ENCODE peak calls at places on chromosomes 7 and 10, in ten cellular contexts. One of them, this sample, is unnamed.

GRCh38 chr10:124697837-124698559 is 46.2 kb downstream of the FAM53B start:
- DNase-seq in DMS 273 treated with DMSO at 0.1 percent for 48 hours: no peak
- DNase-seq in caudate nucleus: no peak
- DNase-seq in CD4-positive, alpha-beta memory T cell: peak
- DNase-seq in posterior vena cava: peak
- DNase-seq in retinal pigment epithelial cell: no peak
- DNase-seq in HEK293T: no peak
- DNase-seq in stimulated activated CD8-positive, alpha-beta memory T cell treated with anti-CD3 and anti-CD28 coated beads, Interleukin-2, amount 100 ng/mL, for 1 hour: no peak
- DNase-seq in NCI-H524 treated with DMSO at 0.1 percent for 48 hours: no peak
- DNase-seq in CD4-positive, alpha-beta T cell: peak
- DNase-seq in this sample: no peak

GRCh38 chr10:118020365-118020764 is 26.4 kb downstream of the RAB11FIP2 start:
- DNase-seq in DMS 273 treated with DMSO at 0.1 percent for 48 hours: no peak
- DNase-seq in stimulated activated CD8-positive, alpha-beta memory T cell treated with anti-CD3 and anti-CD28 coated beads, Interleukin-2, amount 100 ng/mL, for 1 hour: no peak
- DNase-seq in posterior vena cava: no peak
- DNase-seq in CD4-positive, alpha-beta T cell: no peak
- DNase-seq in CD4-positive, alpha-beta memory T cell: no peak
- DNase-seq in retinal pigment epithelial cell: no peak
- DNase-seq in NCI-H524 treated with DMSO at 0.1 percent for 48 hours: no peak
- DNase-seq in caudate nucleus: no peak
- DNase-seq in HEK293T: no peak
- DNase-seq in this sample: no peak

GRCh38 chr10:52066383-52066782 is 247.7 kb upstream of the DKK1 start:
- DNase-seq in DMS 273 treated with DMSO at 0.1 percent for 48 hours: no peak
- DNase-seq in NCI-H524 treated with DMSO at 0.1 percent for 48 hours: no peak
- DNase-seq in stimulated activated CD8-positive, alpha-beta memory T cell treated with anti-CD3 and anti-CD28 coated beads, Interleukin-2, amount 100 ng/mL, for 1 hour: no peak
- DNase-seq in caudate nucleus: no peak
- DNase-seq in CD4-positive, alpha-beta T cell: no peak
- DNase-seq in retinal pigment epithelial cell: no peak
- DNase-seq in CD4-positive, alpha-beta memory T cell: no peak
- DNase-seq in HEK293T: peak
- DNase-seq in posterior vena cava: no peak
- DNase-seq in this sample: no peak

GRCh38 chr10:51629969-51630617 is 69.3 kb downstream of the CSTF2T start:
- DNase-seq in caudate nucleus: no peak
- DNase-seq in HEK293T: no peak
- DNase-seq in stimulated activated CD8-positive, alpha-beta memory T cell treated with anti-CD3 and anti-CD28 coated beads, Interleukin-2, amount 100 ng/mL, for 1 hour: no peak
- DNase-seq in DMS 273 treated with DMSO at 0.1 percent for 48 hours: no peak
- DNase-seq in CD4-positive, alpha-beta T cell: no peak
- DNase-seq in NCI-H524 treated with DMSO at 0.1 percent for 48 hours: no peak
- DNase-seq in CD4-positive, alpha-beta memory T cell: no peak
- DNase-seq in retinal pigment epithelial cell: no peak
- DNase-seq in posterior vena cava: no peak
- DNase-seq in this sample: no peak

GRCh38 chr7:17371656-17372524 is 73.4 kb downstream of the AHR start:
- DNase-seq in CD4-positive, alpha-beta T cell: no peak
- DNase-seq in NCI-H524 treated with DMSO at 0.1 percent for 48 hours: no peak
- DNase-seq in DMS 273 treated with DMSO at 0.1 percent for 48 hours: no peak
- DNase-seq in posterior vena cava: no peak
- DNase-seq in stimulated activated CD8-positive, alpha-beta memory T cell treated with anti-CD3 and anti-CD28 coated beads, Interleukin-2, amount 100 ng/mL, for 1 hour: no peak
- DNase-seq in caudate nucleus: no peak
- DNase-seq in HEK293T: no peak
- DNase-seq in retinal pigment epithelial cell: peak
- DNase-seq in CD4-positive, alpha-beta memory T cell: no peak
- DNase-seq in this sample: no peak

GRCh38 chr10:72320676-72321247 is 34.0 kb downstream of the DNAJB12 start:
- DNase-seq in caudate nucleus: no peak
- DNase-seq in CD4-positive, alpha-beta memory T cell: no peak
- DNase-seq in retinal pigment epithelial cell: peak
- DNase-seq in stimulated activated CD8-positive, alpha-beta memory T cell treated with anti-CD3 and anti-CD28 coated beads, Interleukin-2, amount 100 ng/mL, for 1 hour: no peak
- DNase-seq in DMS 273 treated with DMSO at 0.1 percent for 48 hours: peak
- DNase-seq in CD4-positive, alpha-beta T cell: no peak
- DNase-seq in NCI-H524 treated with DMSO at 0.1 percent for 48 hours: peak
- DNase-seq in HEK293T: peak
- DNase-seq in posterior vena cava: peak
- DNase-seq in this sample: peak

GRCh38 chr10:121539757-121540156 is 58.5 kb downstream of the FGFR2 start:
- DNase-seq in posterior vena cava: no peak
- DNase-seq in CD4-positive, alpha-beta T cell: no peak
- DNase-seq in retinal pigment epithelial cell: no peak
- DNase-seq in CD4-positive, alpha-beta memory T cell: no peak
- DNase-seq in caudate nucleus: no peak
- DNase-seq in DMS 273 treated with DMSO at 0.1 percent for 48 hours: no peak
- DNase-seq in stimulated activated CD8-positive, alpha-beta memory T cell treated with anti-CD3 and anti-CD28 coated beads, Interleukin-2, amount 100 ng/mL, for 1 hour: no peak
- DNase-seq in HEK293T: no peak
- DNase-seq in NCI-H524 treated with DMSO at 0.1 percent for 48 hours: peak
- DNase-seq in this sample: no peak

GRCh38 chr7:2646680-2647571 is 15.1 kb downstream of the TTYH3 start:
- DNase-seq in stimulated activated CD8-positive, alpha-beta memory T cell treated with anti-CD3 and anti-CD28 coated beads, Interleukin-2, amount 100 ng/mL, for 1 hour: no peak
- DNase-seq in DMS 273 treated with DMSO at 0.1 percent for 48 hours: no peak
- DNase-seq in CD4-positive, alpha-beta T cell: no peak
- DNase-seq in NCI-H524 treated with DMSO at 0.1 percent for 48 hours: no peak
- DNase-seq in caudate nucleus: no peak
- DNase-seq in HEK293T: no peak
- DNase-seq in posterior vena cava: peak
- DNase-seq in CD4-positive, alpha-beta memory T cell: no peak
- DNase-seq in retinal pigment epithelial cell: no peak
- DNase-seq in this sample: no peak

GRCh38 chr7:143419880-143420279 is 11.2 kb upstream of the EPHA1 start:
- DNase-seq in HEK293T: no peak
- DNase-seq in caudate nucleus: no peak
- DNase-seq in retinal pigment epithelial cell: no peak
- DNase-seq in CD4-positive, alpha-beta memory T cell: no peak
- DNase-seq in CD4-positive, alpha-beta T cell: no peak
- DNase-seq in NCI-H524 treated with DMSO at 0.1 percent for 48 hours: no peak
- DNase-seq in posterior vena cava: no peak
- DNase-seq in DMS 273 treated with DMSO at 0.1 percent for 48 hours: no peak
- DNase-seq in stimulated activated CD8-positive, alpha-beta memory T cell treated with anti-CD3 and anti-CD28 coated beads, Interleukin-2, amount 100 ng/mL, for 1 hour: no peak
- DNase-seq in this sample: no peak

GRCh38 chr7:107813524-107813923 is 10.5 kb upstream of the SLC26A3 start:
- DNase-seq in CD4-positive, alpha-beta memory T cell: no peak
- DNase-seq in retinal pigment epithelial cell: no peak
- DNase-seq in DMS 273 treated with DMSO at 0.1 percent for 48 hours: no peak
- DNase-seq in stimulated activated CD8-positive, alpha-beta memory T cell treated with anti-CD3 and anti-CD28 coated beads, Interleukin-2, amount 100 ng/mL, for 1 hour: no peak
- DNase-seq in NCI-H524 treated with DMSO at 0.1 percent for 48 hours: no peak
- DNase-seq in caudate nucleus: no peak
- DNase-seq in HEK293T: no peak
- DNase-seq in CD4-positive, alpha-beta T cell: no peak
- DNase-seq in posterior vena cava: no peak
- DNase-seq in this sample: no peak

GRCh38 chr10:69730251-69731156 is 71.2 kb upstream of the COL13A1 start:
- DNase-seq in stimulated activated CD8-positive, alpha-beta memory T cell treated with anti-CD3 and anti-CD28 coated beads, Interleukin-2, amount 100 ng/mL, for 1 hour: no peak
- DNase-seq in DMS 273 treated with DMSO at 0.1 percent for 48 hours: no peak
- DNase-seq in posterior vena cava: peak
- DNase-seq in HEK293T: no peak
- DNase-seq in caudate nucleus: no peak
- DNase-seq in retinal pigment epithelial cell: no peak
- DNase-seq in CD4-positive, alpha-beta T cell: no peak
- DNase-seq in CD4-positive, alpha-beta memory T cell: no peak
- DNase-seq in NCI-H524 treated with DMSO at 0.1 percent for 48 hours: no peak
- DNase-seq in this sample: peak

GRCh38 chr7:100486111-100486636 is 2.4 kb downstream of the NYAP1 start:
- DNase-seq in HEK293T: no peak
- DNase-seq in CD4-positive, alpha-beta T cell: no peak
- DNase-seq in NCI-H524 treated with DMSO at 0.1 percent for 48 hours: no peak
- DNase-seq in DMS 273 treated with DMSO at 0.1 percent for 48 hours: no peak
- DNase-seq in CD4-positive, alpha-beta memory T cell: no peak
- DNase-seq in retinal pigment epithelial cell: no peak
- DNase-seq in stimulated activated CD8-positive, alpha-beta memory T cell treated with anti-CD3 and anti-CD28 coated beads, Interleukin-2, amount 100 ng/mL, for 1 hour: no peak
- DNase-seq in posterior vena cava: no peak
- DNase-seq in caudate nucleus: peak
- DNase-seq in this sample: no peak

GRCh38 chr10:71766717-71767419 is 6.5 kb downstream of the VSIR start:
- DNase-seq in NCI-H524 treated with DMSO at 0.1 percent for 48 hours: no peak
- DNase-seq in HEK293T: no peak
- DNase-seq in retinal pigment epithelial cell: peak
- DNase-seq in CD4-positive, alpha-beta memory T cell: no peak
- DNase-seq in DMS 273 treated with DMSO at 0.1 percent for 48 hours: no peak
- DNase-seq in CD4-positive, alpha-beta T cell: no peak
- DNase-seq in stimulated activated CD8-positive, alpha-beta memory T cell treated with anti-CD3 and anti-CD28 coated beads, Interleukin-2, amount 100 ng/mL, for 1 hour: no peak
- DNase-seq in posterior vena cava: peak
- DNase-seq in caudate nucleus: no peak
- DNase-seq in this sample: peak

GRCh38 chr10:11197266-11197712 is 179.6 kb downstream of the CELF2 start:
- DNase-seq in retinal pigment epithelial cell: no peak
- DNase-seq in CD4-positive, alpha-beta memory T cell: no peak
- DNase-seq in CD4-positive, alpha-beta T cell: no peak
- DNase-seq in DMS 273 treated with DMSO at 0.1 percent for 48 hours: no peak
- DNase-seq in NCI-H524 treated with DMSO at 0.1 percent for 48 hours: no peak
- DNase-seq in caudate nucleus: no peak
- DNase-seq in posterior vena cava: no peak
- DNase-seq in stimulated activated CD8-positive, alpha-beta memory T cell treated with anti-CD3 and anti-CD28 coated beads, Interleukin-2, amount 100 ng/mL, for 1 hour: no peak
- DNase-seq in HEK293T: peak
- DNase-seq in this sample: peak

GRCh38 chr7:136976504-136977251 is 108.2 kb downstream of the CHRM2 start:
- DNase-seq in CD4-positive, alpha-beta T cell: no peak
- DNase-seq in NCI-H524 treated with DMSO at 0.1 percent for 48 hours: no peak
- DNase-seq in caudate nucleus: no peak
- DNase-seq in posterior vena cava: no peak
- DNase-seq in CD4-positive, alpha-beta memory T cell: no peak
- DNase-seq in HEK293T: no peak
- DNase-seq in retinal pigment epithelial cell: no peak
- DNase-seq in DMS 273 treated with DMSO at 0.1 percent for 48 hours: no peak
- DNase-seq in stimulated activated CD8-positive, alpha-beta memory T cell treated with anti-CD3 and anti-CD28 coated beads, Interleukin-2, amount 100 ng/mL, for 1 hour: no peak
- DNase-seq in this sample: no peak

GRCh38 chr7:35729061-35729783 is 34.3 kb upstream of the HERPUD2 start:
- DNase-seq in NCI-H524 treated with DMSO at 0.1 percent for 48 hours: no peak
- DNase-seq in CD4-positive, alpha-beta memory T cell: peak
- DNase-seq in caudate nucleus: no peak
- DNase-seq in HEK293T: no peak
- DNase-seq in CD4-positive, alpha-beta T cell: no peak
- DNase-seq in retinal pigment epithelial cell: no peak
- DNase-seq in DMS 273 treated with DMSO at 0.1 percent for 48 hours: no peak
- DNase-seq in posterior vena cava: no peak
- DNase-seq in stimulated activated CD8-positive, alpha-beta memory T cell treated with anti-CD3 and anti-CD28 coated beads, Interleukin-2, amount 100 ng/mL, for 1 hour: no peak
- DNase-seq in this sample: no peak

GRCh38 chr7:22696672-22697071 is 30.3 kb upstream of the IL6 start:
- DNase-seq in CD4-positive, alpha-beta T cell: no peak
- DNase-seq in HEK293T: no peak
- DNase-seq in caudate nucleus: no peak
- DNase-seq in CD4-positive, alpha-beta memory T cell: no peak
- DNase-seq in retinal pigment epithelial cell: no peak
- DNase-seq in stimulated activated CD8-positive, alpha-beta memory T cell treated with anti-CD3 and anti-CD28 coated beads, Interleukin-2, amount 100 ng/mL, for 1 hour: no peak
- DNase-seq in NCI-H524 treated with DMSO at 0.1 percent for 48 hours: no peak
- DNase-seq in posterior vena cava: no peak
- DNase-seq in DMS 273 treated with DMSO at 0.1 percent for 48 hours: no peak
- DNase-seq in this sample: no peak

GRCh38 chr10:11887381-11888227 is 64.4 kb downstream of the PROSER2 start:
- DNase-seq in retinal pigment epithelial cell: no peak
- DNase-seq in NCI-H524 treated with DMSO at 0.1 percent for 48 hours: no peak
- DNase-seq in caudate nucleus: no peak
- DNase-seq in HEK293T: no peak
- DNase-seq in CD4-positive, alpha-beta memory T cell: no peak
- DNase-seq in CD4-positive, alpha-beta T cell: no peak
- DNase-seq in DMS 273 treated with DMSO at 0.1 percent for 48 hours: no peak
- DNase-seq in stimulated activated CD8-positive, alpha-beta memory T cell treated with anti-CD3 and anti-CD28 coated beads, Interleukin-2, amount 100 ng/mL, for 1 hour: no peak
- DNase-seq in posterior vena cava: no peak
- DNase-seq in this sample: no peak

GRCh38 chr7:7498881-7499280 is 36.8 kb downstream of the COL28A1 start:
- DNase-seq in CD4-positive, alpha-beta T cell: no peak
- DNase-seq in NCI-H524 treated with DMSO at 0.1 percent for 48 hours: peak
- DNase-seq in stimulated activated CD8-positive, alpha-beta memory T cell treated with anti-CD3 and anti-CD28 coated beads, Interleukin-2, amount 100 ng/mL, for 1 hour: no peak
- DNase-seq in DMS 273 treated with DMSO at 0.1 percent for 48 hours: peak
- DNase-seq in retinal pigment epithelial cell: no peak
- DNase-seq in posterior vena cava: no peak
- DNase-seq in CD4-positive, alpha-beta memory T cell: no peak
- DNase-seq in caudate nucleus: no peak
- DNase-seq in HEK293T: no peak
- DNase-seq in this sample: no peak

GRCh38 chr7:19560111-19560883 is 148.5 kb downstream of the POLR1F start:
- DNase-seq in stimulated activated CD8-positive, alpha-beta memory T cell treated with anti-CD3 and anti-CD28 coated beads, Interleukin-2, amount 100 ng/mL, for 1 hour: no peak
- DNase-seq in CD4-positive, alpha-beta T cell: no peak
- DNase-seq in retinal pigment epithelial cell: peak
- DNase-seq in NCI-H524 treated with DMSO at 0.1 percent for 48 hours: no peak
- DNase-seq in posterior vena cava: no peak
- DNase-seq in DMS 273 treated with DMSO at 0.1 percent for 48 hours: no peak
- DNase-seq in caudate nucleus: no peak
- DNase-seq in HEK293T: no peak
- DNase-seq in CD4-positive, alpha-beta memory T cell: no peak
- DNase-seq in this sample: no peak

GRCh38 chr7:30925913-30926312 is 14.3 kb downstream of the AQP1 start:
- DNase-seq in CD4-positive, alpha-beta T cell: peak
- DNase-seq in NCI-H524 treated with DMSO at 0.1 percent for 48 hours: no peak
- DNase-seq in DMS 273 treated with DMSO at 0.1 percent for 48 hours: no peak
- DNase-seq in stimulated activated CD8-positive, alpha-beta memory T cell treated with anti-CD3 and anti-CD28 coated beads, Interleukin-2, amount 100 ng/mL, for 1 hour: no peak
- DNase-seq in CD4-positive, alpha-beta memory T cell: no peak
- DNase-seq in caudate nucleus: no peak
- DNase-seq in posterior vena cava: peak
- DNase-seq in HEK293T: no peak
- DNase-seq in retinal pigment epithelial cell: no peak
- DNase-seq in this sample: peak

GRCh38 chr10:89556590-89556989 is 21.2 kb upstream of the SLC16A12 start:
- DNase-seq in caudate nucleus: no peak
- DNase-seq in retinal pigment epithelial cell: no peak
- DNase-seq in HEK293T: no peak
- DNase-seq in posterior vena cava: no peak
- DNase-seq in stimulated activated CD8-positive, alpha-beta memory T cell treated with anti-CD3 and anti-CD28 coated beads, Interleukin-2, amount 100 ng/mL, for 1 hour: no peak
- DNase-seq in DMS 273 treated with DMSO at 0.1 percent for 48 hours: no peak
- DNase-seq in NCI-H524 treated with DMSO at 0.1 percent for 48 hours: no peak
- DNase-seq in CD4-positive, alpha-beta memory T cell: no peak
- DNase-seq in CD4-positive, alpha-beta T cell: no peak
- DNase-seq in this sample: no peak

GRCh38 chr10:30184397-30185033 is 125.1 kb upstream of the JCAD start:
- DNase-seq in posterior vena cava: no peak
- DNase-seq in DMS 273 treated with DMSO at 0.1 percent for 48 hours: no peak
- DNase-seq in caudate nucleus: no peak
- DNase-seq in CD4-positive, alpha-beta T cell: no peak
- DNase-seq in retinal pigment epithelial cell: no peak
- DNase-seq in CD4-positive, alpha-beta memory T cell: no peak
- DNase-seq in HEK293T: no peak
- DNase-seq in stimulated activated CD8-positive, alpha-beta memory T cell treated with anti-CD3 and anti-CD28 coated beads, Interleukin-2, amount 100 ng/mL, for 1 hour: no peak
- DNase-seq in NCI-H524 treated with DMSO at 0.1 percent for 48 hours: no peak
- DNase-seq in this sample: no peak

This sample was measured in sciatic nerve.